ENCODE peak calls at places on chromosomes 5 and 9, in six cellular contexts. B, U, N, I, A and D are unnamed samples.

GRCh38 chr5:139881145-139881733 is 85.6 kb downstream of the PSD2 start:
- DNase-seq in U (no peak), I (no peak), B (no peak), A (no peak), N (no peak), D (no peak)

GRCh38 chr9:71920456-71921189 is 9.2 kb downstream of the C9orf85 start:
- DNase-seq in U (no peak), N (no peak), I (no peak), A (no peak), B (no peak), D (no peak)

GRCh38 chr5:17720070-17720469 is 85.8 kb downstream of the TAF11L14 start:
- DNase-seq in A (no peak), U (no peak), I (no peak), N (no peak), B (no peak), D (no peak)

GRCh38 chr5:10655686-10656075 is 91.8 kb downstream of the ANKRD33B start:
- DNase-seq in B (no peak), N (no peak), A (no peak), U (no peak), I (peak; percentile 9), D (no peak)

GRCh38 chr5:148697177-148697820 is 43.0 kb upstream of the HTR4 start:
- DNase-seq in N (no peak), I (no peak), U (no peak), A (no peak), B (peak; percentile 50), D (no peak)

GRCh38 chr9:87874320-87874655 is 8.4 kb upstream of the SPATA31E1 start:
- DNase-seq in U (no peak), I (no peak), A (no peak), N (no peak), B (no peak), D (no peak)

GRCh38 chr5:14406554-14406849 is 175.1 kb upstream of the OTULINL start:
- DNase-seq in U (peak; percentile 30), A (no peak), I (no peak), N (no peak), B (peak; percentile 69), D (no peak)

GRCh38 chr9:129351642-129352151 is 173.6 kb upstream of the IER5L start:
- DNase-seq in I (no peak), B (no peak), N (peak; percentile 41), A (no peak), U (peak; percentile 59), D (no peak)

GRCh38 chr5:78598973-78599372 is 49.6 kb downstream of the LHFPL2 start:
- DNase-seq in U (no peak), I (no peak), B (no peak), A (no peak), N (no peak), D (no peak)

GRCh38 chr5:93995126-93995621 is 253.8 kb upstream of the POU5F2 start:
- DNase-seq in A (no peak), N (no peak), B (no peak), U (no peak), I (no peak), D (no peak)

GRCh38 chr5:102069974-102070373 is 226.1 kb downstream of the SLCO4C1 start:
- DNase-seq in A (no peak), B (no peak), N (no peak), I (no peak), U (no peak), D (no peak)

GRCh38 chr5:52024363-52024762 is 641.1 kb downstream of the ISL1 start:
- DNase-seq in I (no peak), B (no peak), A (no peak), N (no peak), U (no peak), D (no peak)

GRCh38 chr5:142286111-142286510 is 38.7 kb downstream of the SPRY4 start:
- DNase-seq in A (no peak), I (no peak), N (no peak), B (no peak), U (no peak), D (no peak)

GRCh38 chr9:128232811-128233428 is 29.7 kb downstream of the DNM1 start:
- DNase-seq in U (no peak), B (no peak), N (no peak), I (no peak), A (no peak), D (no peak)

GRCh38 chr5:42555797-42556196 is 132.6 kb downstream of the GHR start:
- DNase-seq in I (no peak), U (no peak), A (no peak), N (no peak), B (no peak), D (peak; percentile 73)

GRCh38 chr5:1763548-1763911 is 36.1 kb downstream of the MRPL36 start:
- DNase-seq in I (no peak), B (peak; percentile 65), A (peak; percentile 38), U (peak; percentile 42), N (peak; percentile 72), D (no peak)

GRCh38 chr9:90873422-90873821 is 71.8 kb downstream of the SYK start:
- DNase-seq in I (no peak), U (no peak), A (no peak), N (no peak), B (no peak), D (peak; percentile 18)

GRCh38 chr9:85420750-85421149 is 321.0 kb downstream of the AGTPBP1 start:
- DNase-seq in N (no peak), B (no peak), I (no peak), U (no peak), A (no peak), D (no peak)

GRCh38 chr5:124528838-124529237 is 217.6 kb downstream of the ZNF608 start:
- DNase-seq in I (no peak), U (no peak), N (no peak), A (no peak), B (no peak), D (no peak)

GRCh38 chr5:174020928-174021304 is 24.6 kb upstream of the NSG2 start:
- DNase-seq in I (no peak), A (no peak), N (no peak), B (no peak), U (no peak), D (no peak)

GRCh38 chr9:124457079-124457886 is 7.0 kb downstream of the ADGRD2 start:
- DNase-seq in U (no peak), B (no peak), A (no peak), I (no peak), N (no peak), D (no peak)

GRCh38 chr9:86329649-86330048 is 24.6 kb downstream of the TUT7 start:
- DNase-seq in U (no peak), A (no peak), B (no peak), I (no peak), N (no peak), D (no peak)

DNA sequence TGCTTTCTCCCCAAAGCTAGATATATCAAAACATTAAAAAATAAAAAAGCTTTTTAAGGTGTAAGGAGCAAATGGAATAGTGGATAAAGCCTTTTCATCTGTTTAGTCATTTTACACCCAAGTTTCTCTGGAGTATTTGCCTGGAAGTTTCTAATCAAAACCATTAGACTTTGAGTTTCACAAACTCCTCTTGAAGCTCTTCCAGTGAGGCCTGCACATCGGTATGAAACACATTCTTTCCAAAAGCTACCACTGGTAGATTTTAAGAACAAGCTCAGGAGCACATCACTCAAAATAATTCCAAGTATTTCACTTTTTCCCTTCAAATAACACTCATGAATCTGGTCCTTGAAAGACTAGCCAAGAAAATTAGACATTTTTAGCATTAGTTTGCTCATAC is 5.7 kb downstream of the TRIM52 start:
- DNase-seq in A (no peak), B (no peak), U (no peak), I (no peak), N (no peak), D (no peak)
- H3K4me1 ChIP-seq in A (peaks cover 6% of the 10 kb centered on the region), B (peaks cover 21% of the 10 kb centered on the region), U (peaks cover 11% of the 10 kb centered on the region), I (peaks cover 76% of the 10 kb centered on the region), N (peaks cover 41% of the 10 kb centered on the region), D (peaks cover 83% of the 10 kb centered on the region)

DNA sequence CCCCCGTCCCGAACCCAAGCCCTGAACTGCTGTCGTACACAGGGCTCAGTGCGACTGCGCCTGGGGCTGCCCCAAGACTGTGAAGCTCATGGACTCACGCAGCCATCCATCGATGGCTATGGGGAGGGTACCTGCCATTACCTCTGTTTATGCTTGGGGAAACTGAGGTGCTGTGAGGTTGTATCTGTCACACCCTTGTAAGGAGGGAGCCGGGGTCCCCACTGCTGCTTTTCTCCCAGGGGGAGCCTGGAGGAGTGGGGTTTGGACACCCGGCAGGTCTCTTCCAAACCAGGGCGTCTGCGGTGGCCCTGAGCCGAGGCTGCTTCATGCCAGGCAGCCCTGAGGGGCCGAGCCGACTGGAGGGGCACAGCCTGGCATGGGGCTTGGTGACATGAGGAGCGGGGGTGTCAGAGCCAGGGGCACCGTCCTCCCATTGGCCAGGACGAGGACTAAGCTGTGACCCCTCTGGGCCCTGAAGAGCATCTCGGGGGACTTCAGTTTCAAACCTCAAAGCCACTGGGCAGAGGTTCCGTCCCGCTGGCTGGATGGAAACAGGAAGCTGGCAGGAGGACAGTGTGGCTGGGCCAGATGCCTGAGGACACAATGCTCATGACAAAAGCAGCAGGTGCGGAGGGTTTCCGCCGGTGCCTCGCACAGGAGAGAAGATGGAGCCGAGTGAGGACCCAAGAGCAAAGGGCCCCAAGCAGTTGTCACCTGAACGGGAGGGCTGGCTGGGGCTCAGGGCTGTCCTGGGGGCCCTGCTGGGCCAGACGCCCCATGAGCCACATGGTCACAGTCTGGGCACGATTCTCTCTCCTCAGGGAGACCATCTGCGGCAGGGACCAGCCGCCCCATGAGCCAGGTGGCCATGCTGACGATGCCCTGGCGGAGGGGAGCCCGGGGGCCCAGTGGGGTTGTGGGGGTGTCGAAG is 54.4 kb upstream of the EXOC3 start:
- DNase-seq in B (no peak), U (peak; percentile 6), I (peak; percentile 24), N (no peak), A (peak; percentile 3), D (no peak)
- TF ChIP-seq POLR2A in B (no peak), U (no peak), I (no peak), N (no peak), A (no peak), D (no peak)

DNA sequence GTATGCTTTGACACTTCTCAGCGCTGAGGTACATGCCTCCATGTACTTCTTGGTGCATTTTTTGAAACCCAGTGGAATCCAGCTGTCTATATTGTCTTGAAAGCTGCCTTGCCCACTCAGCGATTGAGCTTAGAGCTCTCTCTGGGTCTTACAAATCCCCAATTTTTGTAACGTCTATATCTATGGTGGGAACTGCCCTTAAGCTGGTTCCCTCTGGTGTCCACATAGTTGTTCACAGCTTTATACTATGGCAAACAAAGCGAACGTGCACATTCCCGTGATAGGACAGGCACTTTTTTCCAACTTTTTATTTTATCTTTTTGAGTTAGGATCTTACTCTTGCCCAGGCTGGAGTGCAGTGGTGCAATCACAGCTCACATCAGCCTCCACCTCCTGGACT is 20.9 kb downstream of the CDHR2 start:
- DNase-seq in U (no peak), B (no peak), I (no peak), N (no peak), A (no peak), D (no peak)
- TF ChIP-seq CTCF in U (no peak), B (no peak), I (no peak), N (no peak), A (no peak), D (no peak)

GRCh38 chr9:114086009-114086408 is 7.9 kb upstream of the AMBP start:
- DNase-seq in U (no peak), B (no peak), A (no peak), N (no peak), I (no peak), D (no peak)

GRCh38 chr9:114086607-114087006 is 8.5 kb upstream of the AMBP start:
- DNase-seq in A (no peak), U (no peak), N (no peak), B (no peak), I (no peak), D (no peak)

GRCh38 chr9:114083693-114084092 is 5.6 kb upstream of the AMBP start:
- DNase-seq in N (no peak), I (no peak), U (no peak), A (no peak), B (no peak), D (no peak)

GRCh38 chr9:114084282-114085073 is 6.4 kb upstream of the AMBP start:
- DNase-seq in A (no peak), U (no peak), I (no peak), B (no peak), N (no peak), D (no peak)

GRCh38 chr9:114085404-114085803 is 7.3 kb upstream of the AMBP start:
- DNase-seq in N (no peak), I (no peak), B (no peak), A (no peak), U (no peak), D (no peak)
- H3K4me1 ChIP-seq in N (peaks cover 43% of the 10 kb centered on the region), I (peaks cover 24% of the 10 kb centered on the region), B (no peaks in the 10 kb centered on the region), A (no peaks in the 10 kb centered on the region), U (no peaks in the 10 kb centered on the region), D (no peaks in the 10 kb centered on the region)